ENCODE peak calls at places on chromosome 15, in seven cellular contexts. E, A, M, N, D, F and B are unnamed samples. For H3K4me1, the result is how much of the 10 kb centered on the place peaks cover.

GRCh38 chr15:78265752-78266224 is 1.4 kb downstream of the DNAJA4 start:
- DNase-seq in E (no peak), F (peak), D (no peak), A (no peak), M (no peak), N (no peak), B (no peak)

GRCh38 chr15:74041777-74042435 is 40.4 kb downstream of the GOLGA6A start:
- DNase-seq in E (no peak), A (no peak), F (no peak), D (no peak), N (peak), M (no peak), B (no peak)

GRCh38 chr15:25670025-25670554 is 193.0 kb downstream of the ATP10A start:
- DNase-seq in E (peak), M (peak), A (no peak), N (peak), F (peak), D (peak), B (no peak)

GRCh38 chr15:88535100-88535499 is 11.4 kb downstream of the DET1 start:
- DNase-seq in D (no peak), N (no peak), E (no peak), F (peak), A (no peak), M (no peak), B (no peak)

GRCh38 chr15:76310470-76311070 is 699 bp downstream of the ETFA start:
- DNase-seq in D (no peak), N (peak), M (peak), F (no peak), E (no peak), A (no peak), B (no peak)

GRCh38 chr15:92383528-92384326 is 10.0 kb upstream of the ST8SIA2 start:
- DNase-seq in N (no peak), D (no peak), A (no peak), M (peak), E (no peak), F (peak), B (no peak)

GRCh38 chr15:33089878-33090757 is 104.4 kb downstream of the FMN1 start:
- DNase-seq in E (no peak), F (peak), N (no peak), D (no peak), A (no peak), M (peak), B (no peak)

GRCh38 chr15:76303909-76304308 is 7.4 kb downstream of the ETFA start:
- DNase-seq in N (no peak), M (no peak), A (no peak), F (no peak), D (no peak), E (no peak), B (no peak)

GRCh38 chr15:92677998-92678397 is 22.4 kb upstream of the FAM174B start:
- DNase-seq in A (no peak), E (no peak), N (peak), M (no peak), F (no peak), D (no peak), B (no peak)

GRCh38 chr15:85388506-85388905 is 8.1 kb downstream of the AKAP13 start:
- DNase-seq in D (no peak), A (no peak), E (no peak), M (no peak), N (no peak), F (no peak), B (no peak)
- H3K4me1 ChIP-seq in D (under half), A (half or more), E (under half), M (under half), N (under half), F (under half), B (under half)

GRCh38 chr15:63986751-63987341 is 59.4 kb downstream of the DAPK2 start:
- DNase-seq in D (no peak), A (no peak), N (peak), E (no peak), F (no peak), M (no peak), B (peak)

GRCh38 chr15:63984331-63984730 is 62.0 kb downstream of the DAPK2 start:
- DNase-seq in A (no peak), D (no peak), E (no peak), M (no peak), F (no peak), N (no peak), B (peak)

GRCh38 chr15:63987979-63988378 is 58.3 kb downstream of the DAPK2 start:
- DNase-seq in M (no peak), A (no peak), D (no peak), F (no peak), N (no peak), E (no peak), B (peak)

GRCh38 chr15:63985221-63986184 is 60.8 kb downstream of the DAPK2 start:
- DNase-seq in M (no peak), F (peak), E (no peak), A (no peak), N (peak), D (no peak), B (peak)

DNA sequence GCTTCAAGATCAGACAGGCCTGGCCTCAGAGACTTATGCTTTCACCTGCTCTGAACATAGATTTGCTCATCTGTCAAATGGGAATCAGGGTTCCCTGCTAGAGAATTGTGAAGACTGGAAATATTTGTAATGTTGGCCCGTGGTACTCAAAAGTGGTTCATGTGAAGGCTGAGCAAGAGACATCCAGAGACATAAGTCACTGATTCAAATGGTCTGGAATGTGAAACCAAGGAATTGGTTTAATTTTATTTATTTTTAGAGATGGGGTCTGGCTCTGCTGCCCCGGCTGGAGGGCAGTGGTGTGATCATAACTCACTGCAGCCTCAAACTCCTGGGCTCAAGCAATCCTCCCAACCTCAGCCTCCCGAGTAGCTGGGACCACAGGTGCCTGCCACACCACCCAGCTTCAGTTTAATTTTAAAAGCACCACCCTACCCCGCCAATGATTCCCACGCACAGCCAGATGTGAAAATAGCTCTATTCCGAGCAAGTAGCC is 60.1 kb downstream of the DAPK2 start:
- DNase-seq in F (no peak), N (no peak), E (no peak), D (no peak), M (no peak), A (no peak), B (peak)
- H3K4me1 ChIP-seq in F (under half), N (under half), E (under half), D (under half), M (under half), A (under half), B (half or more)

DNA sequence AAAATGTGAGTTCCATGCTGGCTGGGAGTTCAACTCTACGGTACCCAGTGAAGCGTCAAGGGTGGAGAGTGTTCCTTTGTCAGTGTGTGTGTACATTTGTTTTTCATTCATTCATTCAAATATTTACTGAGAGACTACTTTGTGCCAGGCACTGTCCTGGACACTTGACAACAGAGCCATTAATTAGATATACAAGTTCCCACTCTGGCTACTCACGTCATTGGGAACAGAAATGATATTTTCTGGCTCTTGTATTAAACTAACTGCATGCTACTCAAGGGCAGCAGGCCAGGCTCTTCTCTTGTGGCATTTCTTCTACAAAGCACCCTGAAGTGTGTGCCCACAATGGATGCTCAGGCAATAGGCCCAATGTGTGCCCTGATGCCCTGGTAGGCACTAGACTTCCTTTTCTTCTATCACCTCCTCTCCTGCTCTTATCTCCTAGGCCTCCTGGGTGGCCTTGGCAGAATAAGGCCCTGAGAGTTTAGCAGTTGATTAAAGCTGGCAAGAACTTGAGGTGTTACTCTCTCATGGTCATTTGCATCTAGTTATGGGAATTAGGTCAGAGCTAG is 14.2 kb upstream of the SMAD3 start:
- DNase-seq in A (no peak), E (no peak), M (no peak), D (no peak), F (no peak), N (no peak), B (no peak)
- H3K4me1 ChIP-seq in A (under half), E (under half), M (under half), D (under half), F (under half), N (under half), B (under half)

GRCh38 chr15:53102483-53102882 is 312.3 kb upstream of the ONECUT1 start:
- DNase-seq in A (no peak), N (no peak), F (no peak), M (no peak), D (no peak), E (no peak), B (no peak)
- H3K4me1 ChIP-seq in A (under half), N (under half), F (under half), M (under half), D (under half), E (under half), B (under half)

GRCh38 chr15:43796566-43796965 is 3.5 kb downstream of the SERINC4 start:
- DNase-seq in N (no peak), E (no peak), M (no peak), D (no peak), F (no peak), A (no peak), B (no peak)

GRCh38 chr15:43793647-43794046 is 1.5 kb downstream of the SERF2 start:
- DNase-seq in M (no peak), D (no peak), A (no peak), F (no peak), E (no peak), N (no peak), B (no peak)

GRCh38 chr15:43795197-43795596 is 3.1 kb downstream of the SERF2 start:
- DNase-seq in N (no peak), M (no peak), D (no peak), E (no peak), A (no peak), F (no peak), B (no peak)

GRCh38 chr15:43794269-43795037 is 2.3 kb downstream of the SERF2 start:
- DNase-seq in E (no peak), F (peak), A (no peak), D (no peak), N (no peak), M (no peak), B (no peak)

DNA sequence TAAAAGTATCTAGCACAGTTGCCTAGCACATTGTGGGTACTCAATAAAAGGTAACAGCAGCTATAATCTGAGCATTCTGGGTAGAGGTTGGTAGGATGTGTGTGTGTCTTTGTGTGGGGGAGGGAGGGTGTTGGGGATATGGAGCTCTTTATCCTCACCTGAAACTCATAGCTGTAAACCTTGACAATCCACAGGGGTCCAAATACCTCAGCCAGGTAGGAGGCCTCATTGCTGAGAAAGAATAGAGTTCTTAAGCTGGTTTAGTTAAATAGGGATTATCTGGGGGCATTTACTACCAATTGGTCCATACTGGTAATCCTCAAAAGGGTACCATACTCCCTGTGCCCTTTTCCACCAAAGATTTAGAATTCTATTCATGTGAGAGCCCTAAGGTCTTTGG is 3.9 kb downstream of the SERF2 start:
- DNase-seq in E (no peak), A (no peak), F (no peak), D (no peak), M (no peak), N (no peak), B (no peak)
- H3K4me1 ChIP-seq in E (under half), A (under half), F (under half), D (under half), M (under half), N (under half), B (under half)

DNA sequence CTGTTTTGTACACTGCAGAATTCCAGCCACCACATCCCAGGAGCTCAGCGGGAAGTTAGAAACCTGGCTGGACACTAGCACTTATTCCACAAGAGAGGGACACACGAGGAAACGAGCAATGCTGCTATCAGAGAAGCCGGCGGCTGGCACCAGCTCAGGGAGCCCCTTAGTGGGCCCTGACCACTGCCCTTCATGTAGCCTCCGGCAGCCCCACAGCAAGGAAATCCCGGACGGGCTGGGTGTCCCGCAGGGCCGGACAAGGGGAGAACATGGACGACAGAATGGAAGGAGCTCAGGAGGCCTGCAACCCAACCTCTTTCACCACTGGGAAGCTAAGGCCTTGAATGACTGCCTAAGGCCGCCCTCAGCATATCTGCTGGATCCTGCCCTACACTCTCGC is 32.5 kb downstream of the RBPMS2 start:
- DNase-seq in E (no peak), A (no peak), M (no peak), F (no peak), N (no peak), D (no peak), B (no peak)
- H3K4me1 ChIP-seq in E (under half), A (under half), M (under half), F (under half), N (under half), D (under half), B (under half)

DNA sequence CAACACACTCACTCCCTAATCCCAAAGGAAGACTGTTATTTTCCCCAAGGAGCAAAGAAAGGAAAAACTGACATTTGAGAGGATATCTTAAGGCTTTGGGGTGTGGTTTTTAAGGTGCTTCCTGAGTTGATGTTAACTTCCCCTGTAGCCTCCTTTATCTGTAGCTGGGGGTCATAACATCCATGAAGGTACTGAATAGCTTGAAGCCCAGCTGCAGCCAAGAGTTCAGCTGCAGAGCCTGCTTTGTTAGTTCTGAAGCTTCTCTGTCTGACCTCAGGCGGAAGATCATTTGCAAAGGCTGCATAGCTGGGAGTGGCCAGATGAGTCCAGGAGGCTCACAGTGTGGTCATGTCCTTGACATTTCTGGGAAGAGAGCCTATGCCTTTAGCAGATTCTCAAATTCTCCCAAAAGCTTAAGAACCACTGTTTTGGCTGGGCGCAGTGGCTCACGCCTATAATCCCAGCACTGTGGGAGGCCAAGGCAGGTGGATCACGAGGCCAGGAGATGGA is 165.4 kb downstream of the SV2B start:
- DNase-seq in M (no peak), N (no peak), A (no peak), D (no peak), E (no peak), F (no peak), B (no peak)
- H3K4me1 ChIP-seq in M (under half), N (under half), A (under half), D (under half), E (under half), F (under half), B (under half)